ENCODE peak calls at places on chromosome 5, in six cellular contexts. B is C1 segment of cervical spinal cord; T is AG10803; X is stimulated activated CD4-positive, alpha-beta T cell treated with anti-CD3 and anti-CD28 coated beads, Interleukin-4, amount 100 ng/mL, for 4 hours; S is renal cortical epithelial cell; Y is CD8-positive, alpha-beta T cell. N is an unnamed sample.

GRCh38 chr5:131261483-131261882 is 2.4 kb upstream of the CDC42SE2 start:
- DNase-seq in S (no peak), T (no peak), Y (no peak), B (no peak), X (no peak), N (no peak)

GRCh38 chr5:142150431-142150830 is 41.9 kb downstream of the NDFIP1 start:
- DNase-seq in B (no peak), Y (no peak), X (no peak), T (no peak), S (no peak), N (no peak)

GRCh38 chr5:54732108-54732507 is 214.5 kb downstream of the SNX18 start:
- DNase-seq in T (no peak), X (no peak), S (no peak), B (no peak), Y (no peak), N (no peak)

GRCh38 chr5:145984072-145984471 is 47.7 kb downstream of the SH3RF2 start:
- DNase-seq in Y (no peak), T (no peak), X (no peak), B (no peak), S (no peak), N (no peak)

GRCh38 chr5:112917453-112918005 is 4.5 kb downstream of the REEP5 start:
- DNase-seq in T (peak; percentile 55), S (no peak), Y (no peak), X (no peak), B (no peak), N (peak; percentile 63)

GRCh38 chr5:111227805-111228204 is 3.6 kb downstream of the CAMK4 start:
- DNase-seq in Y (peak; percentile 30), X (no peak), B (no peak), T (peak; percentile 68), S (peak; percentile 18), N (peak; percentile 14)

GRCh38 chr5:121559832-121560231 is 291.9 kb upstream of the FTMT start:
- DNase-seq in B (no peak), T (no peak), S (no peak), Y (no peak), X (no peak), N (no peak)

GRCh38 chr5:132222649-132223038 is 5.0 kb downstream of the P4HA2 start:
- DNase-seq in X (no peak), B (no peak), T (no peak), Y (no peak), S (no peak), N (no peak)

GRCh38 chr5:137497396-137498290 is 1.5 kb downstream of the SPOCK1 start:
- DNase-seq in B (peak; percentile 43), Y (no peak), S (peak; percentile 26), T (no peak), X (no peak), N (peak; percentile 46)

GRCh38 chr5:132410451-132411381 is 41.2 kb downstream of the SLC22A5 start:
- DNase-seq in B (peak; percentile 90), X (peak; percentile 84), Y (peak; percentile 80), S (no peak), T (peak; percentile 83), N (peak; percentile 96)

GRCh38 chr5:32935292-32935691 is 224.2 kb downstream of the NPR3 start:
- DNase-seq in X (no peak), B (no peak), T (no peak), S (no peak), Y (no peak), N (no peak)

GRCh38 chr5:80998590-80998979 is 38.4 kb downstream of the RASGRF2 start:
- DNase-seq in B (no peak), X (peak; percentile 24), Y (peak; percentile 20), S (no peak), T (no peak), N (no peak)